ENCODE peak calls at places on chromosome 6, in seven cellular contexts. One of them, this sample, is unnamed.

GRCh38 chr6:15329154-15329781 is 83.4 kb downstream of the JARID2 start:
- DNase-seq in WTC11: no peak
- DNase-seq in naive thymus-derived CD4-positive, alpha-beta T cell: no peak
- DNase-seq in activated naive CD4-positive, alpha-beta T cell treated with anti-CD3 and anti-CD28 coated beads, Interleukin-2, amount 50 U/mL, for 16 hours: no peak
- DNase-seq in Daoy: peak; percentile 91
- DNase-seq in ELR: peak; percentile 92
- DNase-seq in NCI-H2227 treated with DMSO at 0.1 percent for 48 hours: peak; percentile 60
- DNase-seq in this sample: no peak

GRCh38 chr6:912871-913663 is 220.1 kb upstream of the EXOC2 start:
- DNase-seq in ELR: peak; percentile 17
- DNase-seq in Daoy: peak; percentile 68
- DNase-seq in activated naive CD4-positive, alpha-beta T cell treated with anti-CD3 and anti-CD28 coated beads, Interleukin-2, amount 50 U/mL, for 16 hours: no peak
- DNase-seq in WTC11: peak; percentile 70
- DNase-seq in NCI-H2227 treated with DMSO at 0.1 percent for 48 hours: no peak
- DNase-seq in naive thymus-derived CD4-positive, alpha-beta T cell: no peak
- DNase-seq in this sample: no peak

GRCh38 chr6:29014729-29015608 is 9.9 kb upstream of the ZNF311 start:
- DNase-seq in WTC11: no peak
- DNase-seq in ELR: peak; percentile 31
- DNase-seq in NCI-H2227 treated with DMSO at 0.1 percent for 48 hours: no peak
- DNase-seq in activated naive CD4-positive, alpha-beta T cell treated with anti-CD3 and anti-CD28 coated beads, Interleukin-2, amount 50 U/mL, for 16 hours: no peak
- DNase-seq in naive thymus-derived CD4-positive, alpha-beta T cell: no peak
- DNase-seq in Daoy: no peak
- DNase-seq in this sample: no peak

GRCh38 chr6:108904731-108905130 is 56.5 kb downstream of the ARMC2 start:
- DNase-seq in naive thymus-derived CD4-positive, alpha-beta T cell: no peak
- DNase-seq in Daoy: no peak
- DNase-seq in NCI-H2227 treated with DMSO at 0.1 percent for 48 hours: no peak
- DNase-seq in ELR: no peak
- DNase-seq in WTC11: no peak
- DNase-seq in activated naive CD4-positive, alpha-beta T cell treated with anti-CD3 and anti-CD28 coated beads, Interleukin-2, amount 50 U/mL, for 16 hours: no peak
- DNase-seq in this sample: no peak

GRCh38 chr6:143271024-143271423 is 179.5 kb downstream of the ADAT2 start:
- DNase-seq in naive thymus-derived CD4-positive, alpha-beta T cell: no peak
- DNase-seq in ELR: peak; percentile 73
- DNase-seq in Daoy: peak; percentile 71
- DNase-seq in NCI-H2227 treated with DMSO at 0.1 percent for 48 hours: no peak
- DNase-seq in activated naive CD4-positive, alpha-beta T cell treated with anti-CD3 and anti-CD28 coated beads, Interleukin-2, amount 50 U/mL, for 16 hours: no peak
- DNase-seq in WTC11: no peak
- DNase-seq in this sample: no peak

GRCh38 chr6:52995913-52996685 is 1.0 kb upstream of the GSTA4 start:
- DNase-seq in naive thymus-derived CD4-positive, alpha-beta T cell: peak; percentile 35
- DNase-seq in Daoy: peak; percentile 88
- DNase-seq in activated naive CD4-positive, alpha-beta T cell treated with anti-CD3 and anti-CD28 coated beads, Interleukin-2, amount 50 U/mL, for 16 hours: peak; percentile 45
- DNase-seq in ELR: peak; percentile 86
- DNase-seq in NCI-H2227 treated with DMSO at 0.1 percent for 48 hours: peak; percentile 2
- DNase-seq in WTC11: peak; percentile 42
- DNase-seq in this sample: peak; percentile 81

GRCh38 chr6:111951439-111952140 is 78.3 kb upstream of the FYN start:
- DNase-seq in Daoy: no peak
- DNase-seq in naive thymus-derived CD4-positive, alpha-beta T cell: no peak
- DNase-seq in activated naive CD4-positive, alpha-beta T cell treated with anti-CD3 and anti-CD28 coated beads, Interleukin-2, amount 50 U/mL, for 16 hours: no peak
- DNase-seq in NCI-H2227 treated with DMSO at 0.1 percent for 48 hours: no peak
- DNase-seq in ELR: no peak
- DNase-seq in WTC11: no peak
- DNase-seq in this sample: no peak

GRCh38 chr6:169861431-169862045 is 110.1 kb downstream of the ERMARD start:
- DNase-seq in NCI-H2227 treated with DMSO at 0.1 percent for 48 hours: no peak
- DNase-seq in naive thymus-derived CD4-positive, alpha-beta T cell: no peak
- DNase-seq in activated naive CD4-positive, alpha-beta T cell treated with anti-CD3 and anti-CD28 coated beads, Interleukin-2, amount 50 U/mL, for 16 hours: no peak
- DNase-seq in Daoy: no peak
- DNase-seq in ELR: no peak
- DNase-seq in WTC11: no peak
- DNase-seq in this sample: no peak

GRCh38 chr6:38099211-38099610 is 279.7 kb downstream of the ZFAND3 start:
- DNase-seq in activated naive CD4-positive, alpha-beta T cell treated with anti-CD3 and anti-CD28 coated beads, Interleukin-2, amount 50 U/mL, for 16 hours: no peak
- DNase-seq in naive thymus-derived CD4-positive, alpha-beta T cell: no peak
- DNase-seq in WTC11: no peak
- DNase-seq in ELR: no peak
- DNase-seq in Daoy: no peak
- DNase-seq in NCI-H2227 treated with DMSO at 0.1 percent for 48 hours: no peak
- DNase-seq in this sample: no peak

GRCh38 chr6:79432726-79433125 is 104.5 kb downstream of the LCA5 start:
- DNase-seq in naive thymus-derived CD4-positive, alpha-beta T cell: no peak
- DNase-seq in ELR: no peak
- DNase-seq in Daoy: no peak
- DNase-seq in activated naive CD4-positive, alpha-beta T cell treated with anti-CD3 and anti-CD28 coated beads, Interleukin-2, amount 50 U/mL, for 16 hours: no peak
- DNase-seq in WTC11: no peak
- DNase-seq in NCI-H2227 treated with DMSO at 0.1 percent for 48 hours: no peak
- DNase-seq in this sample: no peak

GRCh38 chr6:85191656-85192055 is 258.2 kb upstream of the NT5E start:
- DNase-seq in activated naive CD4-positive, alpha-beta T cell treated with anti-CD3 and anti-CD28 coated beads, Interleukin-2, amount 50 U/mL, for 16 hours: no peak
- DNase-seq in Daoy: no peak
- DNase-seq in naive thymus-derived CD4-positive, alpha-beta T cell: no peak
- DNase-seq in NCI-H2227 treated with DMSO at 0.1 percent for 48 hours: no peak
- DNase-seq in WTC11: no peak
- DNase-seq in ELR: no peak
- DNase-seq in this sample: no peak

GRCh38 chr6:53651764-53652401 is 13.7 kb downstream of the KLHL31 start:
- DNase-seq in WTC11: peak; percentile 71
- DNase-seq in Daoy: peak; percentile 88
- DNase-seq in ELR: peak; percentile 67
- DNase-seq in NCI-H2227 treated with DMSO at 0.1 percent for 48 hours: peak; percentile 13
- DNase-seq in naive thymus-derived CD4-positive, alpha-beta T cell: peak; percentile 74
- DNase-seq in activated naive CD4-positive, alpha-beta T cell treated with anti-CD3 and anti-CD28 coated beads, Interleukin-2, amount 50 U/mL, for 16 hours: peak; percentile 81
- DNase-seq in this sample: peak; percentile 92

GRCh38 chr6:135692426-135692825 is 159.1 kb upstream of the PDE7B start:
- DNase-seq in WTC11: no peak
- DNase-seq in ELR: no peak
- DNase-seq in activated naive CD4-positive, alpha-beta T cell treated with anti-CD3 and anti-CD28 coated beads, Interleukin-2, amount 50 U/mL, for 16 hours: no peak
- DNase-seq in Daoy: no peak
- DNase-seq in naive thymus-derived CD4-positive, alpha-beta T cell: no peak
- DNase-seq in NCI-H2227 treated with DMSO at 0.1 percent for 48 hours: no peak
- DNase-seq in this sample: no peak

This sample was measured in activated effector memory CD4-positive, alpha-beta T cell treated with anti-CD3 and anti-CD28 coated beads, Interleukin-2, amount 50 U/mL, for 16 hours.